ENCODE peak calls at places on chromosomes 4 and X, in six cellular contexts. V is endodermal cell, J is HCT116, X is kidney epithelial cell, F is cardiac fibroblast, G is fibroblast of mammary gland. U is an unnamed sample.

GRCh38 chrX:38514014-38514854 is 47.1 kb upstream of the TSPAN7 start:
- DNase-seq in X (no peak), G (no peak), J (no peak), V (no peak), F (no peak), U (no peak)

GRCh38 chrX:39645059-39645895 is 452.5 kb downstream of the BCOR start:
- DNase-seq in J (no peak), X (no peak), G (peak; percentile 88), F (peak; percentile 88), V (no peak), U (peak; percentile 85)

GRCh38 chrX:24146283-24146865 is 3.2 kb upstream of the ZFX start:
- DNase-seq in F (peak; percentile 28), G (no peak), X (no peak), J (no peak), V (no peak), U (no peak)

GRCh38 chr4:7800410-7800809 is 139.3 kb downstream of the AFAP1 start:
- DNase-seq in F (no peak), J (no peak), G (no peak), X (no peak), V (no peak), U (no peak)

GRCh38 chr4:148574941-148575340 is 132.7 kb upstream of the NR3C2 start:
- DNase-seq in F (no peak), J (no peak), G (no peak), V (no peak), X (no peak), U (no peak)

GRCh38 chr4:47367761-47368160 is 95.7 kb downstream of the COMMD8 start:
- DNase-seq in G (no peak), V (no peak), F (no peak), X (no peak), J (no peak), U (no peak)

GRCh38 chr4:113809313-113809712 is 47.8 kb upstream of the CAMK2D start:
- DNase-seq in G (peak; percentile 15), F (peak; percentile 54), V (no peak), J (no peak), X (no peak), U (peak; percentile 35)

GRCh38 chrX:38699603-38700110 is 101.6 kb upstream of the MID1IP1 start:
- DNase-seq in G (no peak), F (no peak), V (no peak), X (no peak), J (no peak), U (no peak)

GRCh38 chrX:154469114-154469513 is 10.0 kb downstream of the LAGE3 start:
- DNase-seq in J (no peak), V (no peak), X (no peak), G (no peak), F (no peak), U (no peak)

GRCh38 chr4:74715731-74716435 is 78.4 kb downstream of the BTC start:
- DNase-seq in X (peak; percentile 4), F (no peak), G (no peak), V (no peak), J (no peak), U (no peak)

DNA sequence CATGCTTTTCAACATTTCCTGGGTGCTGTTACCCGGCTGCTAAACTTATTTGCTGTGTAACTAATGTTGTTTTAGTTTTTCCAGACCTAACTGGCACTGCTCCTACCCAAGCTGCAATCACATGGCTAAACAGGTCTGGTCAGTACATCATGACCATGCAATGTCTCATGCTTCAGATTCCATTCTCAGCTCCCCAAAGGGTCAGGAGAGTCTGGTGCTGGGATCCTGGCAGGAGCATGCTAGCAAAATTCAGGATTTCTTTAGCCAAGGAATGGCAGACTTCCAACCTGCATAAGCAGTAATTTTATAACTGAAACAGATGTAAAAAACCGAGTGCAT is 12.6 kb upstream of the CENPU start:
- DNase-seq in J (no peak), V (peak; percentile 56), F (peak; percentile 89), G (peak; percentile 91), X (peak; percentile 70), U (peak; percentile 89)
- H3K4me3 ChIP-seq in J (no peak overlapping the region), V (no peak overlapping the region), F (no peak overlapping the region), G (no peak overlapping the region), X (no peak overlapping the region), U (no peak overlapping the region)

GRCh38 chrX:71228063-71228642 is 5.1 kb downstream of the GJB1 start:
- DNase-seq in F (no peak), X (no peak), G (no peak), V (no peak), J (no peak), U (no peak)

GRCh38 chrX:71225661-71226060 is 2.6 kb downstream of the GJB1 start:
- DNase-seq in J (no peak), X (no peak), F (no peak), V (no peak), G (no peak), U (no peak)

GRCh38 chrX:71224969-71225368 is 1.9 kb downstream of the GJB1 start:
- DNase-seq in J (no peak), X (no peak), F (no peak), G (peak; percentile 3), V (no peak), U (no peak)

GRCh38 chrX:71224098-71224708 is 1.2 kb downstream of the GJB1 start:
- DNase-seq in X (no peak), G (no peak), F (no peak), J (no peak), V (peak; percentile 51), U (no peak)

GRCh38 chrX:71227370-71228062 is 4.5 kb downstream of the GJB1 start:
- DNase-seq in V (no peak), G (no peak), J (no peak), F (no peak), X (no peak), U (no peak)
- TF ChIP-seq CTCF in V (no peak), G (no peak), J (no peak), F (no peak), X (no peak), U (no peak)

GRCh38 chrX:131745942-131746489 is 202.1 kb downstream of the OR13H1 start:
- DNase-seq in F (no peak), G (no peak), V (no peak), X (no peak), J (no peak), U (no peak)
- H3K4me3 ChIP-seq in F (no peak overlapping the region), G (no peak overlapping the region), V (no peak overlapping the region), X (no peak overlapping the region), J (no peak overlapping the region), U (no peak overlapping the region)

DNA sequence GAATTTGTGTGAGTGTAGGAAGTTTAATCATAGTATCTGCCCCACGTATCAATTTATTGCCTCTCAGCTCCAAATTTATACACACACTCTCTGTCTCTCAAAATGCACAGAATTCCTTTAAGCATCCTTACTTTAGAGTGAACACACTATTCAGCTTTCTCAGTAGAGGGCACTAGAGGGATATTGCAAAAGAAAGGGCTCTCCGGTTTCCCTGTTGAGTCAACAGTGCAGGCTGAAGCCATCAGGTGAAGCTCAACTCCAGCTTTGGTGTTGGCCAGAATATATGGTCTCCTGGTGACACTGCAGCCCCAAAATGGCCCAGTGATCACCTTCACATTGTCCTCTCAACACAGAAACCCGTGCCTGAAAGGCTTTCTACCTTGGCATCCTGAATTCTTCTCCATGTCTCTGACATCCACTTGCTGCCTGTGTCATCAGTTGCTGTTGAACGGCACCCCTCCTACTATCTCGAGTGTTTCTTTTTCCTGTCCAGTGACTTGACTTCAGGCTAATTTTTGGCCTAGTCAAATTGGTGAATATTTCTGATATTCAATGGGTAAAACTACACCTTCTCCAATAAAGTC is 670.5 kb downstream of the GABRG1 start:
- DNase-seq in J (no peak), X (peak; percentile 1), F (peak; percentile 10), V (peak; percentile 58), G (peak; percentile 34), U (peak; percentile 27)
- TF ChIP-seq CTCF in J (no peak), X (peak; percentile 40), F (peak; percentile 8), V (peak; percentile 84), G (peak; percentile 55), U (peak; percentile 53)

DNA sequence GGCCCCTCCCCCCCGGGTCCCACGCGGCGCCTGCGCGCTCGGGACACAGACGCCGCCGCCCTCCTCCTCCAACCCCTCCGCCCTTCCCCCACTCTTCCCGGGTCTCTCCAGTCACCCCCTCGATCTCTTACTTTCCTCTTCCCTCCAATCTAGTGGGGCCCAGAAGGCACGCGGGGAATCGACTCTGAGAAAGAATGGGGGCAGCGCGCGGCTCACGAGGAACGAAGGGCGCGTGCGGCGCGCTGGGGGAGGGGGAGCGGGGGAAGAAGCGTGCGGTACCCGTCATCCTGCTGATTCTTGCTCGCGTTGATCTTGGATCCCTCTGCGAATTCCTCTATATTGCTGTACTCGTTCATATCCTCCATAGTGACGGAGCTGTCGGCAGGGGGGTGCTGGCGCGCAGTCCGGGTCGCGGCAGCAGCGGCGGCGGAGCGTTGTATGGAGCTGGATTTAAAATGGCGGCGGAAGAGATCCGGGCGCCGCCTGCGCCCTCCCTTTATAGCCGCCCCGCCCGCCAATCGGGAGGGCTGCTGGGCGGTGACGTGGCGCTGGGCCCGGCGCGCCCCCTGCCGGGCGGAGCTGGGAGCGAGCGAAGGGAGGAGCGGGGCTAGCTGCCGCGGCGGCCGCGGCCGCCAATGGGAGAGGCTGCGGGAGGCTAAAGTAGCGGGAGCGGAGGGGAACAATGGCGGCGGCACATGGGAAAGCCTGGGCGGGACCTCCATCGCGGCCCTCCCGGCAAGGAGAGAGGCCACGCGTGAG is 1.1 kb downstream of the HNRNPDL start:
- DNase-seq in J (peak; percentile 76), X (peak; percentile 49), V (peak; percentile 98), G (peak; percentile 82), F (peak; percentile 91), U (peak; percentile 92)
- H3K4me3 ChIP-seq in J (peak overlapping the region; percentile 95), X (peak overlapping the region; percentile 100), V (peak overlapping the region; percentile 91), G (peak overlapping the region; percentile 100), F (peak overlapping the region; percentile 95), U (peak overlapping the region; percentile 87)

GRCh38 chr4:62407534-62407933 is 1207.4 kb downstream of the ADGRL3 start:
- DNase-seq in J (no peak), X (no peak), G (no peak), F (no peak), V (no peak), U (no peak)

GRCh38 chr4:62410371-62411003 is 1210.4 kb downstream of the ADGRL3 start:
- DNase-seq in F (no peak), X (no peak), J (no peak), G (no peak), V (no peak), U (no peak)

GRCh38 chr4:62408467-62408866 is 1208.3 kb downstream of the ADGRL3 start:
- DNase-seq in F (no peak), V (no peak), X (no peak), J (no peak), G (no peak), U (peak; percentile 25)
- TF ChIP-seq CTCF in F (no peak), V (peak; percentile 35), X (no peak), J (no peak), G (no peak), U (peak; percentile 30)

GRCh38 chrX:108117988-108118387 is 26.4 kb downstream of the ATG4A start:
- DNase-seq in J (no peak), F (no peak), G (no peak), V (no peak), X (no peak), U (no peak)
- H3K4me3 ChIP-seq in J (no peak overlapping the region), F (no peak overlapping the region), G (no peak overlapping the region), V (no peak overlapping the region), X (no peak overlapping the region), U (no peak overlapping the region)

GRCh38 chr4:86855572-86855971 is 6.4 kb upstream of the SLC10A6 start:
- DNase-seq in G (peak; percentile 63), F (peak; percentile 69), J (peak; percentile 18), X (peak; percentile 23), V (no peak), U (peak; percentile 77)
- TF ChIP-seq CTCF in G (no peak), F (no peak), J (no peak), X (no peak), V (no peak), U (no peak)

U was measured in fibroblast of pulmonary artery.